ENCODE peak calls at places on chromosome 20, in six cellular contexts. U is AG09319, V is tibial artery, H is K562, X is HFF-Myc, I is progenitor cell of endocrine pancreas. B is an unnamed sample.

GRCh38 chr20:47949230-47949629 is 163.9 kb upstream of the SULF2 start:
- DNase-seq in U (no peak), V (no peak), H (no peak), X (no peak), I (no peak), B (no peak)

GRCh38 chr20:32205502-32206382 is 1.8 kb downstream of the PLAGL2 start:
- DNase-seq in U (no peak), V (no peak), H (peak), X (no peak), I (no peak), B (no peak)

GRCh38 chr20:1949711-1950110 is 44.1 kb downstream of the PDYN start:
- DNase-seq in U (no peak), V (no peak), H (no peak), X (no peak), I (no peak), B (no peak)

GRCh38 chr20:57476641-57477461 is 48.1 kb downstream of the CTCFL start:
- DNase-seq in U (no peak), V (peak), H (no peak), X (no peak), I (no peak), B (no peak)

GRCh38 chr20:3080939-3081388 is 3.6 kb downstream of the AVP start:
- DNase-seq in U (peak), V (no peak), H (no peak), X (no peak), I (no peak), B (no peak)

GRCh38 chr20:8480597-8480996 is 348.5 kb downstream of the PLCB1 start:
- DNase-seq in U (no peak), V (no peak), H (no peak), X (no peak), I (no peak), B (no peak)

GRCh38 chr20:39533858-39534257 is 571.7 kb downstream of the DHX35 start:
- DNase-seq in U (no peak), V (no peak), H (no peak), X (no peak), I (no peak), B (no peak)

GRCh38 chr20:32210206-32210605 is 2.5 kb downstream of the POFUT1 start:
- DNase-seq in U (no peak), V (no peak), H (no peak), X (no peak), I (no peak), B (no peak)

GRCh38 chr20:24785141-24785924 is 163.7 kb upstream of the CST7 start:
- DNase-seq in U (peak), V (no peak), H (no peak), X (no peak), I (no peak), B (peak)

GRCh38 chr20:59794555-59794954 is 138.9 kb downstream of the SYCP2 start:
- DNase-seq in U (no peak), V (no peak), H (no peak), X (no peak), I (no peak), B (no peak)

DNA sequence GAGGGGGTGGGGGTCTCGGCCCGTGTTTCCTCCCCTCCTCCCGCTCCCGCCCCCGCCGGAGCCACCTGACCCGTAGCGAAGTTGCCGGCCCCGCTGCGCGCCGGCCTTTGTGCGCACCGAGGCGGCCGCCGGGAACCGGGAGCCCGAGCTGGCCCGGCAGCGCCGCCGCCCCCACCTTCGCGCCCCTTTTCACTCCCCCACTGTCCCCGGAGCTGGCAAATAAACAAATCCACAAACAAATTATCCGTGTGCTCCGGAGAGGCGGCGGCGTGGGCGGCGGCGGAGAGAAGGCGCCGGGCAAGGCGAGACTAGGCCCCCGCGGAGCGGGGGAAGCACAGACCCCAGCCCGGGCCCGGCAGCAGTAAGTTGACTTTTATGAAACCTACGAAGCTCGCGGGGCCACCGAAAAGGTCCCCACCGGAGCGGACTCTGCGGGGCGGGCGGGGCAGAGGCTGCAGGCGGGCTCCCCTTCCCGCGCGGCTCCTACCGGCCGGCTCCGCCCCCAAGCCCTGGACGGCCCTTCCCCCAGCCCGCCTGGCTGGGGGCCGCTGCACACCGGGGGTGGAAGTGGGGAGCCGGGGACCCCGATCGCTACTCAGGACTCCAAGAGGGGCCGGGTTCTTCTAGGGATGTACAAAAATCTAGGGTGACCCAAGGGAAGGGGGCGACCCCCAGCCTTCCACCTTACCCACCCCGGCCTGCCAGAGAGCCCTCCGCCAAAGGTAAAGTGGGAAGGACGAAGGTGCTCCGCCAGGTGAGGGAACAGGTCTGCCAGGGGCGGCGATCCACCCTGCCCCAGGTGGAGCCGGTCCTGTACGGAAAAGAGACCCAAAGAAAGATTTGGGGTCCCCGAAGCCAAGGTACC is 40.7 kb downstream of the YTHDF1 start:
- DNase-seq in U (no peak), V (no peak), H (no peak), X (no peak), I (no peak), B (no peak)
- TF ChIP-seq CTCF in U (no peak), V (no peak), H (no peak), X (no peak), I (no peak), B (no peak)

GRCh38 chr20:49548371-49548947 is 19.5 kb downstream of the PTGIS start:
- DNase-seq in U (no peak), V (no peak), H (no peak), X (no peak), I (no peak), B (no peak)

GRCh38 chr20:49543858-49544437 is 24.0 kb downstream of the PTGIS start:
- DNase-seq in U (no peak), V (no peak), H (no peak), X (no peak), I (no peak), B (no peak)

GRCh38 chr20:49544535-49544934 is 23.4 kb downstream of the PTGIS start:
- DNase-seq in U (no peak), V (no peak), H (no peak), X (no peak), I (no peak), B (no peak)

GRCh38 chr20:49543071-49543857 is 24.7 kb downstream of the PTGIS start:
- DNase-seq in U (no peak), V (no peak), H (no peak), X (no peak), I (no peak), B (no peak)

GRCh38 chr20:49545572-49545971 is 22.4 kb downstream of the PTGIS start:
- DNase-seq in U (no peak), V (no peak), H (peak), X (no peak), I (no peak), B (no peak)
- TF ChIP-seq CTCF in U (peak), V (no peak), H (peak), X (peak), I (no peak), B (no peak)

GRCh38 chr20:53011640-53012039 is 39.5 kb downstream of the TSHZ2 start:
- DNase-seq in U (no peak), V (no peak), H (no peak), X (no peak), I (no peak), B (no peak)
- TF ChIP-seq CTCF in U (no peak), V (no peak), H (no peak), X (no peak), I (no peak), B (no peak)

GRCh38 chr20:63502671-63503172 is 3.8 kb upstream of the EEF1A2 start:
- DNase-seq in U (no peak), V (no peak), H (no peak), X (no peak), I (peak), B (no peak)
- TF ChIP-seq CTCF in U (no peak), V (no peak), H (no peak), X (no peak), I (no peak), B (no peak)

DNA sequence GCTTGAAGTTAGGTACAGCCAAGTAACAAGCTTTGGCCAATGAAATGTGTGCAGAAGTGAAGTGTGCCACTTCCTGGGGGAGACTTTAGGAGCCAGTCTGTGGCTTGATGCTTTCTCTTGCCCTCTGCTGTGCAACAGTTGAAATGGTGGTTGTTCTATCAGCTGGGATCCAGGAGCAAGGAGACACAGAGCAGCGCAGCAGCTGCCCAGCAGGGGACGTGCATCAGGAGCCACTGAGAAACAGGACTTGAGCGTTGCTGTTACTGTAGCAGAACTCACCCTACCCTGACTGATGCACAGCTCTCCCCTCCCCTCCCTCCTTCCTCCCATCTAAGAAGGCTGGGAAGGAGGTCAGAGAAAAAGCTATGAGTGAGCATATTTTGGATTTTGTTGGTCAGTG is 18.9 kb upstream of the CCN5 start:
- DNase-seq in U (no peak), V (peak), H (peak), X (no peak), I (no peak), B (no peak)
- TF ChIP-seq CTCF in U (no peak), V (no peak), H (peak), X (no peak), I (peak), B (no peak)

GRCh38 chr20:6646237-6646636 is 121.2 kb upstream of the BMP2 start:
- DNase-seq in U (no peak), V (no peak), H (no peak), X (no peak), I (no peak), B (no peak)
- TF ChIP-seq CTCF in U (no peak), V (no peak), H (no peak), X (no peak), I (no peak), B (no peak)

GRCh38 chr20:61357119-61357518 is 105.1 kb downstream of the CDH4 start:
- DNase-seq in U (no peak), V (no peak), H (no peak), X (no peak), I (no peak), B (no peak)
- TF ChIP-seq CTCF in U (no peak), V (no peak), H (no peak), X (no peak), I (no peak), B (no peak)

DNA sequence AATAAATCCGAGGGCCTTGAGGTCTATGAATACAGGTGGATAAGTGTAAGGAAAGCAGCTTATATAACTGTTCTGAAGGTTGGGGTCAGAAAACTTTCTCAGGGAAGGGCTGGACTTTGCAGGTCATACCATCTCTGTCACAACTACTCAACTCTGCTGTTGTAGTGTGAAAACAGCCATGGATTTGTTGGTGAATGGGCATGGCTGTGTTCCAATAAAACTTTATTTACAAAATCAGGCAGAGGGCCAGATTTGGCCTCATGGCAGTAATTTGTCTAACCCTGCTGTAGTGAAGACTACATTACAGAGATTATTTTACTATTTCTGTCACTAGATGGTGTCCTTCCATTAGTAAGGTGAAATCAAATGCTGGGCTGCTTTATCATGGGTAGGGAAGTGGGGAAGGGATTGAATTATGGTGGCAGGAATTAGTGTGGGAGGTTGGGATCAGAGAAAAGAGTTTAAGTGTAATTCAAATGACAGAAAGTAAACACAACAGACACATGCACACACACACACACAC is 409.6 kb upstream of the CHD6 start:
- DNase-seq in U (no peak), V (no peak), H (no peak), X (no peak), I (no peak), B (no peak)
- TF ChIP-seq CTCF in U (no peak), V (no peak), H (no peak), X (no peak), I (peak), B (no peak)

B was measured in astrocyte of the cerebellum.